ENCODE peak calls at places on chromosomes 1 and 21, in five cellular contexts. Y is HCT116, I is heart left ventricle, M is stomach, P is Peyer's patch. C is an unnamed sample.

GRCh38 chr1:2444138-2444591 is 31.8 kb upstream of the PEX10 start:
- DNase-seq in P (no peak), M (no peak), Y (no peak), I (no peak), C (no peak)

GRCh38 chr1:202007703-202008489 is 2.5 kb upstream of the ELF3 start:
- DNase-seq in I (no peak), P (peak; percentile 84), M (peak; percentile 92), Y (peak; percentile 75), C (no peak)

GRCh38 chr21:35643176-35643575 is 417.1 kb downstream of the SETD4 start:
- DNase-seq in Y (no peak), M (no peak), P (no peak), I (no peak), C (no peak)

GRCh38 chr1:146016891-146017290 is 4.6 kb downstream of the HJV start:
- DNase-seq in I (no peak), P (no peak), M (no peak), Y (no peak), C (no peak)

GRCh38 chr1:145986551-145986950 is 9.8 kb downstream of the TXNIP start:
- DNase-seq in M (no peak), I (no peak), Y (no peak), P (peak; percentile 43), C (no peak)

GRCh38 chr1:43274125-43274803 is 4.5 kb downstream of the TMEM125 start:
- DNase-seq in P (peak; percentile 61), M (no peak), Y (no peak), I (no peak), C (peak; percentile 78)

GRCh38 chr1:59732219-59732955 is 82.4 kb upstream of the HOOK1 start:
- DNase-seq in P (no peak), I (no peak), M (no peak), Y (no peak), C (no peak)

GRCh38 chr1:209634005-209634737 is 18.1 kb downstream of the LAMB3 start:
- DNase-seq in Y (no peak), I (no peak), P (no peak), M (no peak), C (no peak)

GRCh38 chr21:21163904-21164303 is 165.7 kb downstream of the NCAM2 start:
- DNase-seq in M (peak; percentile 26), P (peak; percentile 54), I (peak; percentile 39), Y (peak; percentile 7), C (no peak)

GRCh38 chr1:31755197-31755611 is 8.9 kb downstream of the ADGRB2 start:
- DNase-seq in Y (no peak), M (no peak), P (no peak), I (peak; percentile 45), C (no peak)

GRCh38 chr1:202798792-202799331 is 9.4 kb downstream of the KDM5B start:
- DNase-seq in P (no peak), I (no peak), M (no peak), Y (no peak), C (peak; percentile 36)

GRCh38 chr1:54997711-54997986 is 1.1 kb upstream of the BSND start:
- DNase-seq in P (no peak), I (no peak), Y (no peak), M (no peak), C (no peak)

GRCh38 chr1:2463396-2463795 is 12.7 kb upstream of the PLCH2 start:
- DNase-seq in I (no peak), Y (no peak), P (no peak), M (no peak), C (no peak)

GRCh38 chr1:25431495-25432363 is 1.0 kb downstream of the MACO1 start:
- DNase-seq in I (peak; percentile 17), M (no peak), Y (no peak), P (peak; percentile 50), C (no peak)

GRCh38 chr1:237166593-237167077 is 124.7 kb downstream of the RYR2 start:
- DNase-seq in Y (no peak), I (no peak), M (no peak), P (no peak), C (no peak)

GRCh38 chr1:2337081-2337480 is 54.3 kb downstream of the MORN1 start:
- DNase-seq in Y (no peak), P (no peak), I (no peak), M (no peak), C (no peak)

GRCh38 chr21:45408811-45409261 is 3.9 kb downstream of the COL18A1 start:
- DNase-seq in Y (no peak), M (no peak), I (no peak), P (no peak), C (no peak)

GRCh38 chr1:91619881-91620280 is 119.2 kb downstream of the CDC7 start:
- DNase-seq in Y (no peak), I (no peak), P (no peak), M (no peak), C (no peak)

GRCh38 chr1:221845650-221846371 is 103.9 kb upstream of the DUSP10 start:
- DNase-seq in P (no peak), M (peak; percentile 54), Y (peak; percentile 33), I (no peak), C (no peak)

GRCh38 chr1:84997667-84998600 is 1.0 kb upstream of the MCOLN2 start:
- DNase-seq in Y (no peak), I (no peak), P (no peak), M (no peak), C (no peak)

GRCh38 chr1:43591181-43591580 is 58.8 kb upstream of the KDM4A start:
- DNase-seq in Y (no peak), I (no peak), M (no peak), P (no peak), C (no peak)

GRCh38 chr1:12150456-12151200 is 16.2 kb upstream of the TNFRSF1B start:
- DNase-seq in P (peak; percentile 67), Y (no peak), I (no peak), M (no peak), C (no peak)

GRCh38 chr1:45016090-45016697 is 4.1 kb downstream of the UROD start:
- DNase-seq in P (no peak), Y (no peak), M (no peak), I (no peak), C (no peak)
- TF ChIP-seq POLR2A in P (no peak), Y (no peak), M (no peak), I (no peak), C (no peak)

GRCh38 chr21:42525228-42525604 is 11.6 kb downstream of the SLC37A1 start:
- DNase-seq in P (peak; percentile 49), I (no peak), Y (no peak), M (no peak), C (no peak)

GRCh38 chr21:42525676-42526378 is 12.2 kb downstream of the SLC37A1 start:
- DNase-seq in M (no peak), I (no peak), Y (no peak), P (no peak), C (no peak)

GRCh38 chr21:42523211-42523610 is 9.6 kb downstream of the SLC37A1 start:
- DNase-seq in M (no peak), I (no peak), Y (no peak), P (peak; percentile 43), C (no peak)

GRCh38 chr21:42523941-42524340 is 10.3 kb downstream of the SLC37A1 start:
- DNase-seq in Y (no peak), P (peak; percentile 50), M (peak; percentile 54), I (no peak), C (no peak)

GRCh38 chr21:42524341-42525227 is 10.9 kb downstream of the SLC37A1 start:
- DNase-seq in M (peak; percentile 80), I (peak; percentile 65), Y (no peak), P (peak; percentile 95), C (peak; percentile 30)
- TF ChIP-seq POLR2A in M (no peak), I (no peak), Y (no peak), P (peak; percentile 11), C (no peak)

DNA sequence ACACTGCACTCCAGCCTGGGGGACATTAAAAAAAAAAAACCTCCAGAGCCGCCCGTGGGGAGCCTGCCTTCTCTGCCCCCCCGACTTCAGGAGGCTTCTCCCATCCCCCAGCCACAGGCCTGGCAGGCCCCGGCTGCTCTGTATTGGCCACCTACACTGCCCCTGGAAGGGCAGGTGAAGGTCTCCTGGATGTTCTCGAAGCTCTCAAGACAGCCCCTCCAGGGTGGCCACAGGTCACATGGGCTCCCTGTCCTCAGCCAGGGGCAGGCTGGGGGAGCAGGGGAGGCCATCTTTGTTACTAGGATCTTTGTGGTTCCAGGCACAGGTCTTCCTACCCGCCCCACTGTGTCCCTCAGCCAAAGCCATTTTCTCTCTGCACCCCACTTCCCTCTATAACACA is 32.8 kb downstream of the PADI6 start:
- DNase-seq in P (no peak), I (no peak), M (no peak), Y (no peak), C (no peak)
- TF ChIP-seq POLR2A in P (no peak), I (no peak), M (no peak), Y (no peak), C (no peak)

GRCh38 chr1:39575191-39576015 is 1.2 kb downstream of the PABPC4 start:
- DNase-seq in I (peak; percentile 70), P (peak; percentile 78), Y (no peak), M (peak; percentile 69), C (peak; percentile 48)

GRCh38 chr1:39572379-39573096 is 4.1 kb downstream of the PABPC4 start:
- DNase-seq in I (no peak), M (no peak), P (no peak), Y (no peak), C (no peak)

GRCh38 chr1:39574646-39575045 is 1.9 kb downstream of the PABPC4 start:
- DNase-seq in Y (no peak), I (no peak), P (peak; percentile 54), M (peak; percentile 50), C (no peak)

GRCh38 chr1:39573097-39573465 is 3.5 kb downstream of the PABPC4 start:
- DNase-seq in Y (no peak), P (no peak), M (no peak), I (no peak), C (no peak)

DNA sequence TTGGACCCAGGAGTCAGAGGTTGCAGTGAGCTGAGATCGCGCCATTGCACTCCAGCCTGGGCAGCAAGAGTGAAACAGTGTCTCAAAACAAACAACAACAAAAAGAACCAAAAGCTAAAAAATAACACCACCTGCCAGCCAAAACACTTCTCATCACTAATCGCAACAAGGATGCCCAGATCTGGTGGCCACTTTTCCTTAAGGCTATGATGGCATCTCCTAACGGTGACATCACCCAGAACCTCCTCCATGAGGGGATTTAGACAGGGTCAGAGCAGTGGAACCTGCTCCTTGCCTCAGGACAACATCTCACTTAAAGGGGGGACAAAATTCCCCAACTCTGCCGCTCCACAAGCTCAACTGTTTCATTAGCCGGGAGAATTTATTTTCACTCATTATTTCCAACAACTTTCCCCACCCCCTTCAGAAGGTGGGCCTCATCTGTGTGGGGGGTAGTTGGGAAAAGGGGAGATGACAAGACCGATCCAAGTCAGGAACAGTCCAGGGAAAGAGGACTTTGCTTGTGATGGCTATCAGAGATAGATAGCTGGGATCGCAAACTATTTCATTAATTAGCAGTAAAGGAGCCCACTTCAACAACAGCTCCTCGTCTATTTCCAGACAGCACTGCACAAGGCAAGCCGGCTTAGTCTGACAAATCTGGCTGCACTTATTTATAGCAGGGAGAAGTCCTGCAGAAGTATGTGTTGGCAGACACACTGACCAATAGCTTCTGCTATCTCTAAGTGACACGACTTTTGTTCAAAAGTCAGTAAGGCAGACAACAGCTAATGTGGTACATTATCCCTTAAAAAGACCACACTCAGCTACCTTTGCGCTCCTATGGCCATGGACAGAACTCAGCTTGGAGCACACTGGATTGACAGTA is 2.6 kb downstream of the PABPC4 start:
- DNase-seq in M (no peak), P (no peak), Y (no peak), I (peak; percentile 46), C (no peak)
- TF ChIP-seq POLR2A in M (no peak), P (no peak), Y (no peak), I (no peak), C (no peak)